ENCODE peak calls at places on chromosomes 3 and 15, in five cellular contexts. One of them, this sample, is unnamed. For H3K4me1, the result is how much of the 10 kb centered on the place peaks cover.

GRCh38 chr3:113214917-113215595 is 3.7 kb downstream of the BOC start:
- DNase-seq in MM.1S: no peak
- DNase-seq in hepatocyte: no peak
- DNase-seq in cardiac muscle cell: peak
- DNase-seq in SJSA1: no peak
- DNase-seq in this sample: no peak

GRCh38 chr3:152508705-152509104 is 240.0 kb downstream of the MBNL1 start:
- DNase-seq in hepatocyte: peak
- DNase-seq in MM.1S: peak
- DNase-seq in cardiac muscle cell: peak
- DNase-seq in SJSA1: no peak
- DNase-seq in this sample: no peak

GRCh38 chr3:49656541-49657112 is 17.5 kb upstream of the APEH start:
- DNase-seq in MM.1S: no peak
- DNase-seq in hepatocyte: no peak
- DNase-seq in cardiac muscle cell: peak
- DNase-seq in SJSA1: no peak
- DNase-seq in this sample: peak

GRCh38 chr15:62639906-62640605 is 402.5 kb upstream of the TPM1 start:
- DNase-seq in hepatocyte: no peak
- DNase-seq in cardiac muscle cell: no peak
- DNase-seq in MM.1S: no peak
- DNase-seq in SJSA1: no peak
- DNase-seq in this sample: no peak

GRCh38 chr3:54433846-54434245 is 311.5 kb downstream of the CACNA2D3 start:
- DNase-seq in SJSA1: no peak
- DNase-seq in hepatocyte: peak
- DNase-seq in MM.1S: no peak
- DNase-seq in cardiac muscle cell: peak
- DNase-seq in this sample: peak

GRCh38 chr3:160340351-160340750 is 58.7 kb downstream of the IFT80 start:
- DNase-seq in MM.1S: no peak
- DNase-seq in SJSA1: no peak
- DNase-seq in hepatocyte: no peak
- DNase-seq in cardiac muscle cell: no peak
- DNase-seq in this sample: no peak

GRCh38 chr15:66080791-66081475 is 172.6 kb downstream of the MEGF11 start:
- DNase-seq in cardiac muscle cell: peak
- DNase-seq in SJSA1: peak
- DNase-seq in hepatocyte: peak
- DNase-seq in MM.1S: no peak
- DNase-seq in this sample: no peak

GRCh38 chr3:4290272-4290893 is 12.8 kb upstream of the SETMAR start:
- DNase-seq in hepatocyte: peak
- DNase-seq in cardiac muscle cell: peak
- DNase-seq in MM.1S: peak
- DNase-seq in SJSA1: no peak
- DNase-seq in this sample: peak

GRCh38 chr3:158810823-158811425 is 9.1 kb downstream of the MFSD1 start:
- DNase-seq in hepatocyte: no peak
- DNase-seq in cardiac muscle cell: no peak
- DNase-seq in MM.1S: no peak
- DNase-seq in SJSA1: no peak
- DNase-seq in this sample: no peak

GRCh38 chr3:38114052-38114874 is 22.7 kb downstream of the ACAA1 start:
- DNase-seq in cardiac muscle cell: no peak
- DNase-seq in MM.1S: no peak
- DNase-seq in SJSA1: no peak
- DNase-seq in hepatocyte: no peak
- DNase-seq in this sample: no peak

GRCh38 chr15:84033793-84034553 is 201.6 kb upstream of the GOLGA6L4 start:
- DNase-seq in SJSA1: no peak
- DNase-seq in hepatocyte: no peak
- DNase-seq in MM.1S: no peak
- DNase-seq in cardiac muscle cell: no peak
- DNase-seq in this sample: no peak

GRCh38 chr15:98547741-98548166 is 100.6 kb upstream of the IGF1R start:
- DNase-seq in cardiac muscle cell: peak
- DNase-seq in SJSA1: no peak
- DNase-seq in MM.1S: no peak
- DNase-seq in hepatocyte: peak
- DNase-seq in this sample: no peak

GRCh38 chr3:27606537-27606936 is 115.6 kb downstream of the EOMES start:
- DNase-seq in hepatocyte: no peak
- DNase-seq in cardiac muscle cell: no peak
- DNase-seq in SJSA1: no peak
- DNase-seq in MM.1S: no peak
- DNase-seq in this sample: no peak

GRCh38 chr3:110568246-110568645 is 503.4 kb upstream of the NECTIN3 start:
- DNase-seq in MM.1S: no peak
- DNase-seq in SJSA1: peak
- DNase-seq in cardiac muscle cell: peak
- DNase-seq in hepatocyte: no peak
- DNase-seq in this sample: no peak

GRCh38 chr3:176950743-176951142 is 246.5 kb downstream of the TBL1XR1 start:
- DNase-seq in SJSA1: no peak
- DNase-seq in cardiac muscle cell: peak
- DNase-seq in MM.1S: no peak
- DNase-seq in hepatocyte: no peak
- DNase-seq in this sample: no peak

GRCh38 chr3:152296382-152296781 is 27.7 kb downstream of the MBNL1 start:
- DNase-seq in MM.1S: no peak
- DNase-seq in SJSA1: no peak
- DNase-seq in hepatocyte: no peak
- DNase-seq in cardiac muscle cell: no peak
- DNase-seq in this sample: no peak

GRCh38 chr3:171833775-171834460 is 9.2 kb upstream of the TMEM212 start:
- DNase-seq in MM.1S: peak
- DNase-seq in SJSA1: peak
- DNase-seq in cardiac muscle cell: peak
- DNase-seq in hepatocyte: no peak
- DNase-seq in this sample: no peak

GRCh38 chr15:51917493-51917892 is 54.1 kb downstream of the LEO1 start:
- DNase-seq in cardiac muscle cell: peak
- DNase-seq in hepatocyte: peak
- DNase-seq in MM.1S: no peak
- DNase-seq in SJSA1: no peak
- DNase-seq in this sample: peak

GRCh38 chr3:182436547-182436946 is 356.8 kb upstream of the ATP11B start:
- DNase-seq in SJSA1: no peak
- DNase-seq in MM.1S: no peak
- DNase-seq in cardiac muscle cell: no peak
- DNase-seq in hepatocyte: no peak
- DNase-seq in this sample: no peak

GRCh38 chr3:170414202-170414663 is 4.4 kb upstream of the CLDN11 start:
- DNase-seq in hepatocyte: peak
- DNase-seq in MM.1S: peak
- DNase-seq in SJSA1: peak
- DNase-seq in cardiac muscle cell: peak
- DNase-seq in this sample: peak

GRCh38 chr3:143786229-143787199 is 61.8 kb downstream of the SLC9A9 start:
- DNase-seq in SJSA1: no peak
- DNase-seq in MM.1S: no peak
- DNase-seq in cardiac muscle cell: peak
- DNase-seq in hepatocyte: no peak
- DNase-seq in this sample: no peak

GRCh38 chr3:171407746-171408145 is 52.5 kb downstream of the TNIK start:
- DNase-seq in hepatocyte: no peak
- DNase-seq in SJSA1: no peak
- DNase-seq in MM.1S: no peak
- DNase-seq in cardiac muscle cell: peak
- DNase-seq in this sample: no peak

GRCh38 chr3:21059409-21059808 is 691.6 kb downstream of the ZNF385D start:
- DNase-seq in cardiac muscle cell: peak
- DNase-seq in hepatocyte: no peak
- DNase-seq in SJSA1: no peak
- DNase-seq in MM.1S: no peak
- DNase-seq in this sample: no peak

GRCh38 chr3:54046677-54047214 is 75.6 kb upstream of the CACNA2D3 start:
- DNase-seq in MM.1S: no peak
- DNase-seq in cardiac muscle cell: peak
- DNase-seq in hepatocyte: peak
- DNase-seq in SJSA1: no peak
- DNase-seq in this sample: no peak

GRCh38 chr3:93855406-93855805 is 118.3 kb downstream of the PROS1 start:
- DNase-seq in cardiac muscle cell: no peak
- DNase-seq in hepatocyte: no peak
- DNase-seq in MM.1S: no peak
- DNase-seq in SJSA1: no peak
- DNase-seq in this sample: no peak

GRCh38 chr3:154781595-154781994 is 298.5 kb upstream of the MME start:
- DNase-seq in MM.1S: no peak
- DNase-seq in hepatocyte: no peak
- DNase-seq in SJSA1: no peak
- DNase-seq in cardiac muscle cell: no peak
- DNase-seq in this sample: no peak

GRCh38 chr15:98876461-98877369 is 130.9 kb downstream of the PGPEP1L start:
- DNase-seq in cardiac muscle cell: no peak
- DNase-seq in SJSA1: peak
- DNase-seq in MM.1S: no peak
- DNase-seq in hepatocyte: no peak
- DNase-seq in this sample: no peak

GRCh38 chr3:127213381-127213918 is 20.5 kb downstream of the PRR23E start:
- DNase-seq in SJSA1: no peak
- DNase-seq in MM.1S: no peak
- DNase-seq in hepatocyte: no peak
- DNase-seq in cardiac muscle cell: no peak
- DNase-seq in this sample: no peak

GRCh38 chr3:170836491-170836890 is 33.5 kb downstream of the RPL22L1 start:
- DNase-seq in SJSA1: no peak
- DNase-seq in hepatocyte: no peak
- DNase-seq in MM.1S: no peak
- DNase-seq in cardiac muscle cell: no peak
- DNase-seq in this sample: no peak

GRCh38 chr3:146555311-146555710 is 10.9 kb upstream of the PLSCR1 start:
- DNase-seq in MM.1S: no peak
- DNase-seq in cardiac muscle cell: no peak
- DNase-seq in hepatocyte: no peak
- DNase-seq in SJSA1: no peak
- DNase-seq in this sample: no peak

DNA sequence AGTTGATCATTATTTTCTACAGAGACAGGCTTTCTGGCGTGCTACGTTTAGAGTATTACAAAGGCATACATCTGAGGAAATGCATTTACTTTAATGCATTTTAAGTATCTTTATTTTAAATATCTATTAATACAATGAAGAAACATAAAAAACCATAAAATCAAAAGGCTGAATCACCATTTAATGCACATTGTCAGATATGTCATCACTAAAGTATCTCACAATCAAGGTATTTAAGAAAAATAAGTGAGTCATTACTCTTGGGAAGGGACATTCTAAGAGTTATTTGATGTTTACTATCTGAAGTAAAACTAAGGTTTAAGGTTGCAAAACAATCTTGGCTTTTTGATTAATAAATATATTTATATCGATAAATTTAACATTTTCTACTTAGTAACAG is 102.2 kb downstream of the CTNNB1 start:
- DNase-seq in hepatocyte: no peak
- DNase-seq in MM.1S: no peak
- DNase-seq in SJSA1: no peak
- DNase-seq in cardiac muscle cell: no peak
- DNase-seq in this sample: no peak
- H3K4me1 ChIP-seq in hepatocyte: under half
- H3K4me1 ChIP-seq in MM.1S: under half
- H3K4me1 ChIP-seq in SJSA1: under half
- H3K4me1 ChIP-seq in cardiac muscle cell: under half
- H3K4me1 ChIP-seq in this sample: under half

DNA sequence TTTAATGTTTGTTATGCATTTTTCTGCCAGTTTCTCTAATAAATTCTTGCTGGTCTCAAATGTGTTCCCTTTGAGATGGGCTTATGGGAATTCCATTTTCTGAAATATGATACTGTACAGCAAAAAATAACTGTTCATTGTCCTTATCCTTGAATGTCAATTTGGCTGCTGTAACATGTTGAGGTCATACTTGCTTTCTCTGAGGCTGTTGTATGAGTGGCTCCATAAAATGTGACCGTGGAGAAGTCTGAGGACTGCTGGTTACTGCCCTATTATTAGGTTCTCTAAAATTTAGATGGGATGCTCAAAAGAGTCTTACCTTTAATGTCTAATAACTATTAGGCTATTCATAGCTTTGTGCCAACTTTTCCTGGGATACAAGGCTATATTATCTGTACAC is 266.5 kb downstream of the ADAMTS17 start:
- DNase-seq in MM.1S: no peak
- DNase-seq in SJSA1: no peak
- DNase-seq in cardiac muscle cell: no peak
- DNase-seq in hepatocyte: no peak
- DNase-seq in this sample: peak
- H3K4me1 ChIP-seq in MM.1S: under half
- H3K4me1 ChIP-seq in SJSA1: under half
- H3K4me1 ChIP-seq in cardiac muscle cell: under half
- H3K4me1 ChIP-seq in hepatocyte: under half
- H3K4me1 ChIP-seq in this sample: under half

DNA sequence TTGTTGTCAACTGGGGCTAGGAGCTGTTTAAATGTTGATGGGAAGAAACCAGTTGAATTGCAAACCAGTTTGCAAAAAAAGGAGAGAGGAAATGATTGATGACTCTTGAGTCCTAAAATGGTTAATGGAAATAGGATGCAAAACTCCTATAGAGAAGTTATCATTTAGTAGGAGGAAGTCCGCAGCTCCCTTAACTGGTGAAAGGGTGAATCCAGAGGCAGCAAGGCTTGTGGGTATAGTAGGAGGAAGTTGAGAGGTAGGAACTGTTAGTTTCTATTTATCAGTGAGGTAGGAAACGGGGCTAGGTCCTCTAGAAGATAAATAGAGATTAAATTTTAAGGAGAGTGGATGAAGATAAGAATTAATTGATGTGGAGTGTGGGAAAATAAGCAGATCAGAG is 15.4 kb downstream of the IREB2 start:
- DNase-seq in SJSA1: no peak
- DNase-seq in MM.1S: no peak
- DNase-seq in hepatocyte: no peak
- DNase-seq in cardiac muscle cell: no peak
- DNase-seq in this sample: no peak
- H3K4me1 ChIP-seq in SJSA1: under half
- H3K4me1 ChIP-seq in MM.1S: under half
- H3K4me1 ChIP-seq in hepatocyte: half or more
- H3K4me1 ChIP-seq in cardiac muscle cell: under half
- H3K4me1 ChIP-seq in this sample: half or more

DNA sequence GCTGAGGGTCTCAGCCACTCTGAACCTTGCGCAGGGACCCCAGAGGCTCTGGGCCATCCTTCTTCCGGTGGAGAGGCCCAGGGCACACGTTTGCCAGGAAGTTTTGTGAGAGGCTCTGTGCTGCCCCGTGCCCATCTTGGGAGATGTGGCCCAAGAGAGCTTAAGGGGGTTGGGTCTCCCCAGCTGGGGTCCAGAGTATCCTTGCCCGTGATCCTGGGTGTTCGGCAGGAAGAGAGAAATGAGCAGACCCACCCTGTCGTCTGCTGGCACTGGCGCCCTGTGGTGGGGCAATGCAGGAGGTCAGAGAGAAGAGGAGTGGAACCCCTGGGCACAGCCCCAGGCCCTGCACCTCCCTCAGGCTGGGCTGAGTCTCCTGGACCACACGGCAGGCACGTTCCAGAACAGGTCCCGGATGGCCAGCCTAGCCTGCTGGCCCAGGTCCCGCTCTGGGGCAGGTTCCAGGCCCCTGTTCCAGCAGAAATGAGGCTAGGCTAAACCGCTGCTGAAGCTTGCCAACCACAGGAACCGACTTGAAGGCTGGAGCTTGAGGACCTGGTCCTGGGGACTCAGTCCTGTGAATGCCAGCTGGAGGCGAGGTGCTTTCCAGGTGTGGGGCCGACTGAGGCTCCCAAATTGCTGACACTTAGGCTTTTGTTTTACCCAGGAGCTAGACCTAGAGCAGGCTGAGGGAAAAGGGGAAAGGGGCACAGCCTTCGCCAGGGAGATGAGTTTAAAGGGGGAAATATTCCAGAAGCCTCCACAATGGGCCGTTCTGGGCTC is 1.5 kb downstream of the PLA2G4D start:
- DNase-seq in SJSA1: no peak
- DNase-seq in MM.1S: no peak
- DNase-seq in hepatocyte: no peak
- DNase-seq in cardiac muscle cell: no peak
- DNase-seq in this sample: no peak
- H3K4me1 ChIP-seq in SJSA1: under half
- H3K4me1 ChIP-seq in MM.1S: under half
- H3K4me1 ChIP-seq in hepatocyte: under half
- H3K4me1 ChIP-seq in cardiac muscle cell: under half
- H3K4me1 ChIP-seq in this sample: under half